ENCODE peak calls at places on chromosomes 6 and 20, in ten cellular contexts. B is tibial nerve, U is IMR-90, F is right lobe of liver, R is stomach, D is breast epithelium, V is H1, I is testis, K is Peyer's patch, N is transverse colon. Z is an unnamed sample. For H3K4me1, the result is how much of the 10 kb centered on the place peaks cover.

GRCh38 chr6:108616973-108617372 is 56.3 kb downstream of the FOXO3 start:
- DNase-seq in K (no peak), N (no peak), F (no peak), R (no peak), U (no peak), I (no peak), V (no peak), D (no peak), B (no peak), Z (no peak)

GRCh38 chr6:43509984-43510826 is at the start of gene LRRC73:
- DNase-seq in V (no peak), B (peak), R (peak), N (peak), D (peak), I (peak), U (peak), F (peak), K (peak), Z (peak)

GRCh38 chr6:42453027-42453648 is 1.4 kb upstream of the TRERF1 start:
- DNase-seq in D (peak), N (peak), V (no peak), K (peak), R (peak), F (peak), B (peak), U (peak), I (peak), Z (peak)

GRCh38 chr6:1611572-1612385 is 2.1 kb downstream of the FOXC1 start:
- DNase-seq in U (peak), R (no peak), V (no peak), B (no peak), D (no peak), F (no peak), K (peak), I (no peak), N (no peak), Z (no peak)

GRCh38 chr6:141467881-141468280 is 664.8 kb upstream of the GJE1 start:
- DNase-seq in I (no peak), U (no peak), B (no peak), V (no peak), D (no peak), K (no peak), F (no peak), R (no peak), N (no peak), Z (no peak)

GRCh38 chr6:84218091-84218490 is 9.4 kb downstream of the CEP162 start:
- DNase-seq in I (no peak), K (no peak), U (no peak), R (no peak), N (no peak), V (no peak), F (no peak), D (no peak), B (no peak), Z (no peak)

GRCh38 chr20:23452776-23453175 is at the start of gene CST11:
- DNase-seq in K (no peak), N (no peak), V (no peak), F (no peak), D (no peak), U (no peak), I (no peak), R (no peak), B (no peak), Z (no peak)

GRCh38 chr6:168497381-168497780 is 56.4 kb downstream of the SMOC2 start:
- DNase-seq in U (no peak), N (no peak), D (no peak), V (no peak), K (no peak), I (no peak), F (no peak), B (no peak), R (no peak), Z (no peak)

GRCh38 chr6:113122060-113122459 is 735.1 kb upstream of the MARCKS start:
- DNase-seq in B (no peak), F (no peak), R (no peak), V (peak), N (no peak), D (no peak), I (no peak), K (no peak), U (peak), Z (no peak)

GRCh38 chr6:71028236-71028876 is 71.5 kb upstream of the B3GAT2 start:
- DNase-seq in D (no peak), I (no peak), F (no peak), K (no peak), N (no peak), R (no peak), U (no peak), B (no peak), V (no peak), Z (no peak)

GRCh38 chr6:107185570-107185969 is 70.3 kb upstream of the BEND3 start:
- DNase-seq in D (no peak), U (peak), R (no peak), N (no peak), I (peak), B (no peak), F (no peak), V (no peak), K (no peak), Z (peak)

GRCh38 chr6:143822584-143823024 is 20.5 kb upstream of the LTV1 start:
- DNase-seq in R (peak), F (no peak), I (no peak), K (no peak), B (no peak), V (no peak), D (no peak), N (no peak), U (peak), Z (peak)

GRCh38 chr6:34011298-34011697 is 134.6 kb downstream of the GRM4 start:
- DNase-seq in I (no peak), V (no peak), F (no peak), K (no peak), U (no peak), R (no peak), N (no peak), D (no peak), B (no peak), Z (no peak)

GRCh38 chr6:108800510-108800909 is 47.7 kb upstream of the ARMC2 start:
- DNase-seq in D (no peak), B (no peak), F (no peak), U (peak), N (no peak), R (no peak), V (no peak), K (no peak), I (no peak), Z (no peak)

GRCh38 chr6:17485181-17485580 is 91.8 kb downstream of the CAP2 start:
- DNase-seq in D (no peak), F (no peak), V (no peak), U (no peak), N (no peak), K (no peak), I (no peak), B (no peak), R (no peak), Z (no peak)

GRCh38 chr6:94498099-94498498 is 1078.7 kb upstream of the EPHA7 start:
- DNase-seq in V (no peak), D (no peak), N (no peak), B (no peak), I (no peak), F (no peak), R (no peak), U (no peak), K (no peak), Z (no peak)

GRCh38 chr6:151721141-151721540 is 86.3 kb upstream of the ESR1 start:
- DNase-seq in I (no peak), V (no peak), R (no peak), K (no peak), U (no peak), F (no peak), D (no peak), B (no peak), N (no peak), Z (no peak)

GRCh38 chr6:95530176-95530799 is 47.0 kb upstream of the MANEA start:
- DNase-seq in B (no peak), R (no peak), N (no peak), D (no peak), K (no peak), F (no peak), I (no peak), U (no peak), V (no peak), Z (no peak)

GRCh38 chr6:90217621-90218496 is 78.8 kb downstream of the BACH2 start:
- DNase-seq in U (no peak), V (peak), N (no peak), B (peak), R (peak), I (no peak), F (peak), K (peak), D (no peak), Z (no peak)

GRCh38 chr6:7882505-7883257 is 27.9 kb downstream of the TXNDC5 start:
- DNase-seq in R (no peak), K (no peak), U (no peak), N (no peak), B (no peak), D (no peak), F (no peak), V (no peak), I (no peak), Z (no peak)

GRCh38 chr20:19048898-19049889 is 163.2 kb upstream of the SLC24A3 start:
- DNase-seq in I (no peak), B (no peak), N (no peak), F (no peak), U (no peak), K (no peak), D (no peak), R (no peak), V (no peak), Z (no peak)

GRCh38 chr6:5782783-5783567 is 223.8 kb downstream of the NRN1 start:
- DNase-seq in R (peak), D (no peak), U (peak), F (no peak), B (no peak), N (peak), I (no peak), K (peak), V (no peak), Z (no peak)

DNA sequence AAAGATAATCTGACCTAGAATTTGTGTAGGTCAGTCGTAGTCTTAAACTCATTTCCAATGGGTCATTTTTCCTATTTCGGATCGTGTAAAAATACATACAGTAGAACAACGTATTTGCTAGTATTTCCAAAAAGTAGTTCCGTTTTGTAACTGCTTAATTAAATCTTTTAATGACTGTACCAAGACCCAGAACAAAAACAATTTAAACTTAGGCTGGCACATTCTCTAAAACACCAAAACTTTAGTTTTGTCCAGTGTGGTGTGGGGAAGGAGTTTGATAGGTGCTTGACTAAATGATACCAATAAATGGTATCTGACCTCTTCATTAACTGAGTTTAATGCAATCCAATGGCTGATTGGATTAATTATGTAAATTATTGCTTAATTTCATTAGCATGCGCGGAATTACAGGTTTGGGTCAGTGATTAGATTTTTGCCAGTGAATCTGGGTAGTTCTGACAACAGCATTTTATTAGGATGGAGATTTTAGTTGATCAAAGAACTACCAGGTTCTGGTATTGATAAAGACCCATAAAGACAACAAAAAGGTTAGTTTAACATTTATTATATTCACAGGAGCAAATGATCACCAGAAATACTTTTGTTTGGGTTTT is 20.8 kb downstream of the OR2B2 start:
- DNase-seq in B (no peak), D (no peak), U (no peak), K (no peak), R (no peak), N (no peak), V (no peak), F (no peak), I (no peak), Z (no peak)
- H3K27ac ChIP-seq in B (no peak), D (no peak), U (peak), K (no peak), R (no peak), N (peak), V (peak), F (no peak), I (no peak), Z (no peak)

GRCh38 chr20:2103454-2104153 is 2.0 kb downstream of the STK35 start:
- DNase-seq in U (no peak), B (no peak), F (no peak), V (no peak), N (no peak), I (no peak), K (no peak), R (no peak), D (no peak), Z (no peak)

GRCh38 chr20:2104236-2104635 is 2.6 kb downstream of the STK35 start:
- DNase-seq in F (no peak), D (no peak), N (no peak), B (no peak), U (no peak), K (no peak), I (no peak), R (no peak), V (no peak), Z (no peak)

GRCh38 chr20:2102585-2103453 is 1.2 kb downstream of the STK35 start:
- DNase-seq in D (peak), U (peak), R (peak), K (peak), N (peak), F (peak), I (peak), V (peak), B (peak), Z (peak)

GRCh38 chr20:2101057-2101934 is at the start of gene STK35:
- DNase-seq in U (no peak), K (no peak), F (peak), I (peak), D (peak), V (no peak), B (no peak), R (no peak), N (peak), Z (peak)

DNA sequence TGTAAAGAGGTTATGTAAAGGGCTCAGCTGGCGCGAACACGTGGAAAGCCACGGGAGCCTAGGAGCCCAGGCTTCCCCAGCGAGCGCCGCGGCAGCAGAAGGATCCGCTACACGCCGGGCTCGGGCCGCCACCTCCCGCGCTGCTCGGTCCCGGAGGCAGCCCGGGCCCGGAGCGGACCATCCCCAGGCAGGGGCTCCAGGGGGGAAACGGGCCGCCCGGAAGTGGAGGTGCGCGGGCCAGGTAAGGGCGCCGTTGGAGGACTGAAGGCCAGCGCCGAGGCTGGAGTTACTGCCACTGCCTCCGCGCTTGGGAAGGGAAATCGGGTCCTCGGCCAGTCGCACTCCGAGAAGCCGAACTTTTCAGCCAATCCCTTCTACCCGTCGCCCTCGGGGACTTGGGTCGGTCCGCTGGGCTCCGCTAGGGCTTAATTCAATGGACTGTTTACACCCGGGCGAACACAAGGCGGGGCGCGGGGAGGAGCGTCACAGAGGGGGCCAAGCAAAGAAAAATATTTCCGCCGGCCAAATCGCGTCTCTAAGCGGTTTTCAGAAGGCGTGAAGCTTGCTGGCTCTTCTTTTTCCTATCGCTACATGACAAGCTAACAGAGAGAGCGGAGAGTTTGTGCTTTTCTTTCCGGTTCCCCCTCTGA is 433 bp downstream of the STK35 start:
- DNase-seq in U (peak), N (peak), F (peak), D (peak), K (peak), B (peak), V (peak), I (peak), R (peak), Z (peak)
- TF ChIP-seq POLR2A in U (peak), N (no peak), F (peak), D (no peak), K (peak), B (peak), V (peak), I (no peak), R (no peak), Z (peak)

GRCh38 chr20:59623583-59623982 is 19.2 kb downstream of the PHACTR3 start:
- DNase-seq in R (no peak), B (no peak), F (no peak), U (no peak), I (no peak), K (no peak), D (no peak), N (no peak), V (no peak), Z (no peak)

GRCh38 chr20:59620860-59621485 is 16.6 kb downstream of the PHACTR3 start:
- DNase-seq in I (no peak), U (no peak), D (no peak), B (no peak), N (no peak), V (no peak), K (no peak), R (no peak), F (no peak), Z (no peak)

GRCh38 chr20:59624401-59624800 is 20.1 kb downstream of the PHACTR3 start:
- DNase-seq in R (no peak), B (no peak), V (no peak), F (no peak), D (no peak), K (no peak), U (no peak), N (no peak), I (no peak), Z (no peak)

GRCh38 chr20:59622496-59622895 is 18.2 kb downstream of the PHACTR3 start:
- DNase-seq in V (no peak), F (no peak), R (no peak), K (no peak), I (no peak), B (no peak), D (no peak), U (no peak), N (no peak), Z (no peak)

DNA sequence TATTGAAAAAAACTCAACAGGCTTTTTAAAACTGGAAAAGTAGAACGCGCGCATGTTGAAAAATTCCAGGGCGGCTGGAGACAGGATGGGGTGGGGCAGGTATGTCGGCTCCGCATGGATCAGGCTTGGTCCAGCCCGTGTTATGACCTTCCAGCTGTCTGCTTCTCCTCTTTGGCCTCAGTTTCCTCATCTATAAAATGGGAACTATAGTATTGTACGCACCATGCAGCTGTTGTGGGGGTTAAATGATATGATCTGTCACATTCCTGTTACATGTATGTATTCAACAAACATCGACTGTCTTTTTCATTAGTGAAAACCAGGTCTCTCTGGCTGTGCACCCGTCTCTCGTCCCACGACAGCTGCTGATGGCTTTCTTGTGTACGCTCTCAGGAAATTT is 18.8 kb downstream of the PHACTR3 start:
- DNase-seq in K (no peak), I (no peak), U (no peak), V (no peak), F (no peak), B (no peak), D (no peak), R (no peak), N (no peak), Z (no peak)
- H3K4me1 ChIP-seq in K (under half), I (under half), U (under half), V (under half), F (under half), B (under half), D (under half), R (under half), N (under half), Z (under half)

DNA sequence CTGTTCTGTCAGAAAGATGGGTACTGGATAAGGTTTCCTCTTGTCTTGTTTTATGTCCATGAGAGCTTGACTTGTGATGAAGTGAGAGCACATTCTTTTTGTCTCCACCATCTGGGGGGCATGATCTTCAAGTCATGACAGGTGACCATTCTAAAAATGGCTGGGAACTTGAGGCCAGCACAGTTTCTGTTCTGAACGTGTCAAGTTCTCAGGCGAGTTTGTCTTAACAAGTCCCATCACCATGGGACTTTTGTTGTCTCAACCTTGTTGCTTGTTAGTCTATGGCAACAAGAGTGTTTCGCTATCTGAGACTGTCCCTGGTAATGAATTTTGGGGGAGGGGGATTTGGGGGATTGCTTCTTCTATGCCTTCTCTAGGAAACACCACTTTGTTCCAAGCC is 25.6 kb upstream of the ENPP4 start:
- DNase-seq in N (no peak), F (no peak), V (no peak), I (no peak), K (no peak), B (no peak), U (no peak), D (no peak), R (no peak), Z (no peak)
- H3K27ac ChIP-seq in N (no peak), F (no peak), V (no peak), I (no peak), K (no peak), B (no peak), U (no peak), D (no peak), R (no peak), Z (no peak)

GRCh38 chr6:9192405-9192909 is 757.1 kb upstream of the SLC35B3 start:
- DNase-seq in V (no peak), K (no peak), N (no peak), I (no peak), D (no peak), U (no peak), R (no peak), B (no peak), F (no peak), Z (no peak)
- TF ChIP-seq POLR2A in V (no peak), K (no peak), N (no peak), I (no peak), D (no peak), U (no peak), R (no peak), B (no peak), F (no peak), Z (no peak)

GRCh38 chr20:57474191-57474590 is 50.7 kb downstream of the CTCFL start:
- DNase-seq in K (peak), R (no peak), I (no peak), D (no peak), V (no peak), N (no peak), U (no peak), F (no peak), B (no peak), Z (no peak)
- H3K4me1 ChIP-seq in K (under half), R (under half), I (under half), D (under half), V (under half), N (under half), U (under half), F (under half), B (under half), Z (under half)

Z was measured in adrenal gland.